ENCODE peak calls at places on chromosomes 7 and 10, in five cellular contexts. S is CD8-positive, alpha-beta T cell; K is CD4-positive, alpha-beta memory T cell; M is RWPE2; J is PC-9. N is an unnamed sample.

GRCh38 chr7:141301544-141301943 is 227.7 kb downstream of the TMEM178B start:
- DNase-seq in S (no peak), K (no peak), M (no peak), J (no peak), N (no peak)

GRCh38 chr7:28958235-28958945 is at the start of gene TRIL:
- DNase-seq in S (no peak), K (no peak), M (no peak), J (no peak), N (peak; percentile 37)

GRCh38 chr7:141701489-141702046 is 398 bp downstream of the DENND11 start:
- DNase-seq in S (peak; percentile 74), K (peak; percentile 83), M (no peak), J (no peak), N (peak; percentile 67)

GRCh38 chr7:28200598-28200997 is 20.0 kb upstream of the JAZF1 start:
- DNase-seq in S (no peak), K (no peak), M (no peak), J (no peak), N (no peak)

GRCh38 chr7:116628971-116629586 is 42.9 kb upstream of the MET start:
- DNase-seq in S (no peak), K (no peak), M (no peak), J (no peak), N (peak; percentile 37)

GRCh38 chr10:5669609-5670008 is 3.2 kb upstream of the ASB13 start:
- DNase-seq in S (no peak), K (no peak), M (no peak), J (no peak), N (no peak)

GRCh38 chr7:73899731-73900142 is 38.8 kb downstream of the TMEM270 start:
- DNase-seq in S (no peak), K (no peak), M (no peak), J (peak; percentile 63), N (peak; percentile 97)

GRCh38 chr7:12111461-12112405 is 99.4 kb upstream of the TMEM106B start:
- DNase-seq in S (peak; percentile 15), K (peak; percentile 12), M (no peak), J (no peak), N (no peak)

GRCh38 chr7:121395494-121395960 is 581 bp downstream of the FAM3C start:
- DNase-seq in S (peak; percentile 51), K (peak; percentile 54), M (peak; percentile 48), J (peak; percentile 69), N (peak; percentile 21)

GRCh38 chr10:66783296-66783695 is 142.5 kb upstream of the LRRTM3 start:
- DNase-seq in S (no peak), K (no peak), M (no peak), J (no peak), N (no peak)

GRCh38 chr7:141262101-141262819 is 188.4 kb downstream of the TMEM178B start:
- DNase-seq in S (no peak), K (no peak), M (no peak), J (no peak), N (no peak)

GRCh38 chr10:78757542-78757941 is 311.2 kb upstream of the ZMIZ1 start:
- DNase-seq in S (no peak), K (no peak), M (no peak), J (peak; percentile 68), N (no peak)

GRCh38 chr10:29473411-29474100 is 161.2 kb downstream of the SVIL start:
- DNase-seq in S (no peak), K (no peak), M (no peak), J (no peak), N (no peak)

GRCh38 chr10:15744217-15744865 is 24.6 kb upstream of the ITGA8 start:
- DNase-seq in S (no peak), K (peak; percentile 5), M (no peak), J (no peak), N (peak; percentile 46)

GRCh38 chr7:142884285-142884637 is 1.3 kb downstream of the TRPV6 start:
- DNase-seq in S (no peak), K (no peak), M (no peak), J (no peak), N (peak; percentile 14)

GRCh38 chr10:109358325-109358724 is 565.0 kb downstream of the XPNPEP1 start:
- DNase-seq in S (no peak), K (no peak), M (no peak), J (no peak), N (no peak)

GRCh38 chr7:28346972-28347371 is 65.3 kb upstream of the CREB5 start:
- DNase-seq in S (no peak), K (no peak), M (no peak), J (peak; percentile 28), N (no peak)

GRCh38 chr7:114832906-114833595 is 88.8 kb upstream of the MDFIC start:
- DNase-seq in S (no peak), K (no peak), M (no peak), J (no peak), N (no peak)

GRCh38 chr7:114830952-114831351 is 90.9 kb upstream of the MDFIC start:
- DNase-seq in S (no peak), K (no peak), M (no peak), J (no peak), N (no peak)

GRCh38 chr7:114835303-114835702 is 86.6 kb upstream of the MDFIC start:
- DNase-seq in S (no peak), K (no peak), M (no peak), J (no peak), N (no peak)

GRCh38 chr7:114835861-114836260 is 86.0 kb upstream of the MDFIC start:
- DNase-seq in S (no peak), K (no peak), M (no peak), J (no peak), N (no peak)
- H3K9me3 ChIP-seq in S (no peaks in the 10 kb centered on the region), K (no peaks in the 10 kb centered on the region), M (no peaks in the 10 kb centered on the region), J (no peaks in the 10 kb centered on the region), N (no peaks in the 10 kb centered on the region)

DNA sequence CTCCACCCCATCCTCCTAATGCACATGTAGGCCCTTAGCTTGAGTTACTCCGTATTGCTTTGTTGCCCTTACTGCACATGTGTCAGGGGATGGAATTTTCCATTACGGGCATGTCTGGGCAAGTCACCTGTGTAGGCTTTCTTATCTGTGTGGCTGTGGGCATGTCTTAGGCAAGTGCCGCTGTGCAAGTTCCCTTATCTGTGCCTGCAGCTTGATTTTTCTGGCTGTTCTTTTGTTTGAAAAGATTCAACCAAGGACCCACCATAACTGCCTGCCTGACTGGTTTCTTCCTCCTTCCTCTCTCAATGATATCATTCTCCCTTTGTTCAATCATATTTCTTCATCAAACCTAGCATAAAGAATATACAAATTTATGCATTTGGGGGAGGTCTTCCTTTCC is 88.5 kb downstream of the AKR1D1 start:
- DNase-seq in S (no peak), K (no peak), M (no peak), J (no peak), N (no peak)
- H3K9me3 ChIP-seq in S (no peaks in the 10 kb centered on the region), K (no peaks in the 10 kb centered on the region), M (peaks cover 3% of the 10 kb centered on the region), J (peaks cover 9% of the 10 kb centered on the region), N (peaks cover 17% of the 10 kb centered on the region)

GRCh38 chr7:156063241-156063810 is 251.1 kb upstream of the SHH start:
- DNase-seq in S (no peak), K (no peak), M (no peak), J (no peak), N (no peak)
- H3K9me3 ChIP-seq in S (no peaks in the 10 kb centered on the region), K (no peaks in the 10 kb centered on the region), M (no peaks in the 10 kb centered on the region), J (no peaks in the 10 kb centered on the region), N (no peaks in the 10 kb centered on the region)

DNA sequence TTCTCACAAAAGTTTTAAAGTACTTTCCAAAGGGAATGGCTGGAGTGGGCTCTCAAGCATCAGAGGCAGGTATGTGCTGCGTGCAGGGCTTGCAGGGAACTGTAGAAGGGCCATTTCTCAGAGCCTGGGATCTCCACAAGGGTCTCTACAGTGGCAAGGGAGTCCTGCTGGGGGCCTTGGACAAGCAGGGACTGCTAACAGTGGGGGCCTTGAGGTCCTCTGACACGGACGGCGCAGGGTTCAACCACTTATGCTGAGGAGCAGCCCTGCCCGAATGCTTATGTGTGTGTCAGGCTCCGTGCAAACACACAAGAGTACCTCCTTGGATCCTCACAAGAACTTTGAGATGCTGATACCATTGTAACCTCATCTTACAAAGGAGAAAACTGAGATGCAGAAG is 342.1 kb upstream of the COBL start:
- DNase-seq in S (no peak), K (no peak), M (no peak), J (peak; percentile 33), N (no peak)
- H3K9me3 ChIP-seq in S (no peaks in the 10 kb centered on the region), K (no peaks in the 10 kb centered on the region), M (no peaks in the 10 kb centered on the region), J (no peaks in the 10 kb centered on the region), N (no peaks in the 10 kb centered on the region)

GRCh38 chr7:158247758-158248487 is 339.7 kb downstream of the PTPRN2 start:
- DNase-seq in S (no peak), K (no peak), M (no peak), J (no peak), N (no peak)
- H3K9me3 ChIP-seq in S (no peaks in the 10 kb centered on the region), K (no peaks in the 10 kb centered on the region), M (peaks cover 8% of the 10 kb centered on the region), J (no peaks in the 10 kb centered on the region), N (no peaks in the 10 kb centered on the region)